ENCODE peak calls at places on chromosomes 5 and 9, in ten cellular contexts. One of them, this sample, is unnamed.

GRCh38 chr5:17365326-17365725 is 132.7 kb upstream of the TAF11L2 start:
- DNase-seq in COR-L47: peak
- DNase-seq in HTR-8/SVneo: no peak
- DNase-seq in EL: no peak
- DNase-seq in ureter: no peak
- DNase-seq in HT1080: no peak
- DNase-seq in BE2C: no peak
- DNase-seq in NCI-H1417: peak
- DNase-seq in substantia nigra: no peak
- DNase-seq in stimulated activated CD4-positive, alpha-beta T cell treated with anti-CD3 and anti-CD28 coated beads, Interleukin-15, amount 100 ng/mL, for 24 hours: no peak
- DNase-seq in this sample: no peak

GRCh38 chr9:35748239-35748857 is 680 bp downstream of the GBA2 start:
- DNase-seq in EL: no peak
- DNase-seq in substantia nigra: peak
- DNase-seq in BE2C: no peak
- DNase-seq in HT1080: no peak
- DNase-seq in NCI-H1417: no peak
- DNase-seq in ureter: no peak
- DNase-seq in COR-L47: no peak
- DNase-seq in HTR-8/SVneo: no peak
- DNase-seq in stimulated activated CD4-positive, alpha-beta T cell treated with anti-CD3 and anti-CD28 coated beads, Interleukin-15, amount 100 ng/mL, for 24 hours: no peak
- DNase-seq in this sample: no peak

GRCh38 chr9:114779352-114779845 is 26.4 kb downstream of the TNFSF15 start:
- DNase-seq in BE2C: no peak
- DNase-seq in EL: peak
- DNase-seq in HTR-8/SVneo: no peak
- DNase-seq in COR-L47: peak
- DNase-seq in substantia nigra: no peak
- DNase-seq in stimulated activated CD4-positive, alpha-beta T cell treated with anti-CD3 and anti-CD28 coated beads, Interleukin-15, amount 100 ng/mL, for 24 hours: no peak
- DNase-seq in HT1080: peak
- DNase-seq in NCI-H1417: peak
- DNase-seq in ureter: peak
- DNase-seq in this sample: peak

GRCh38 chr5:36629729-36630128 is 23.3 kb downstream of the SLC1A3 start:
- DNase-seq in stimulated activated CD4-positive, alpha-beta T cell treated with anti-CD3 and anti-CD28 coated beads, Interleukin-15, amount 100 ng/mL, for 24 hours: no peak
- DNase-seq in NCI-H1417: no peak
- DNase-seq in HT1080: no peak
- DNase-seq in ureter: no peak
- DNase-seq in BE2C: no peak
- DNase-seq in EL: no peak
- DNase-seq in COR-L47: no peak
- DNase-seq in HTR-8/SVneo: no peak
- DNase-seq in substantia nigra: no peak
- DNase-seq in this sample: no peak

GRCh38 chr9:221989-222776 is 7.5 kb downstream of the DOCK8 start:
- DNase-seq in ureter: no peak
- DNase-seq in EL: no peak
- DNase-seq in HTR-8/SVneo: no peak
- DNase-seq in stimulated activated CD4-positive, alpha-beta T cell treated with anti-CD3 and anti-CD28 coated beads, Interleukin-15, amount 100 ng/mL, for 24 hours: no peak
- DNase-seq in NCI-H1417: no peak
- DNase-seq in substantia nigra: no peak
- DNase-seq in COR-L47: no peak
- DNase-seq in HT1080: no peak
- DNase-seq in BE2C: no peak
- DNase-seq in this sample: no peak

GRCh38 chr5:124593952-124594351 is 152.5 kb downstream of the ZNF608 start:
- DNase-seq in NCI-H1417: no peak
- DNase-seq in HT1080: no peak
- DNase-seq in BE2C: no peak
- DNase-seq in HTR-8/SVneo: no peak
- DNase-seq in EL: no peak
- DNase-seq in substantia nigra: no peak
- DNase-seq in stimulated activated CD4-positive, alpha-beta T cell treated with anti-CD3 and anti-CD28 coated beads, Interleukin-15, amount 100 ng/mL, for 24 hours: no peak
- DNase-seq in COR-L47: no peak
- DNase-seq in ureter: no peak
- DNase-seq in this sample: no peak

GRCh38 chr5:54722846-54723433 is 205.4 kb downstream of the SNX18 start:
- DNase-seq in substantia nigra: no peak
- DNase-seq in stimulated activated CD4-positive, alpha-beta T cell treated with anti-CD3 and anti-CD28 coated beads, Interleukin-15, amount 100 ng/mL, for 24 hours: no peak
- DNase-seq in ureter: no peak
- DNase-seq in EL: peak
- DNase-seq in COR-L47: no peak
- DNase-seq in NCI-H1417: no peak
- DNase-seq in HT1080: no peak
- DNase-seq in HTR-8/SVneo: no peak
- DNase-seq in BE2C: no peak
- DNase-seq in this sample: no peak

GRCh38 chr5:179120951-179121666 is 60.9 kb downstream of the ZNF354C start:
- DNase-seq in COR-L47: no peak
- DNase-seq in ureter: peak
- DNase-seq in BE2C: no peak
- DNase-seq in stimulated activated CD4-positive, alpha-beta T cell treated with anti-CD3 and anti-CD28 coated beads, Interleukin-15, amount 100 ng/mL, for 24 hours: no peak
- DNase-seq in HT1080: no peak
- DNase-seq in EL: no peak
- DNase-seq in NCI-H1417: no peak
- DNase-seq in HTR-8/SVneo: no peak
- DNase-seq in substantia nigra: no peak
- DNase-seq in this sample: no peak

GRCh38 chr5:124444147-124444775 is 302.2 kb downstream of the ZNF608 start:
- DNase-seq in EL: no peak
- DNase-seq in COR-L47: no peak
- DNase-seq in substantia nigra: no peak
- DNase-seq in stimulated activated CD4-positive, alpha-beta T cell treated with anti-CD3 and anti-CD28 coated beads, Interleukin-15, amount 100 ng/mL, for 24 hours: no peak
- DNase-seq in HT1080: no peak
- DNase-seq in HTR-8/SVneo: no peak
- DNase-seq in NCI-H1417: no peak
- DNase-seq in BE2C: no peak
- DNase-seq in ureter: no peak
- DNase-seq in this sample: no peak

GRCh38 chr5:173412566-173412965 is 84.4 kb upstream of the STC2 start:
- DNase-seq in HTR-8/SVneo: no peak
- DNase-seq in ureter: no peak
- DNase-seq in COR-L47: no peak
- DNase-seq in substantia nigra: peak
- DNase-seq in NCI-H1417: no peak
- DNase-seq in stimulated activated CD4-positive, alpha-beta T cell treated with anti-CD3 and anti-CD28 coated beads, Interleukin-15, amount 100 ng/mL, for 24 hours: no peak
- DNase-seq in EL: peak
- DNase-seq in HT1080: peak
- DNase-seq in BE2C: no peak
- DNase-seq in this sample: no peak

GRCh38 chr5:179871506-179871905 is 12.9 kb upstream of the MRNIP start:
- DNase-seq in stimulated activated CD4-positive, alpha-beta T cell treated with anti-CD3 and anti-CD28 coated beads, Interleukin-15, amount 100 ng/mL, for 24 hours: no peak
- DNase-seq in HTR-8/SVneo: no peak
- DNase-seq in HT1080: no peak
- DNase-seq in ureter: no peak
- DNase-seq in EL: no peak
- DNase-seq in substantia nigra: no peak
- DNase-seq in NCI-H1417: no peak
- DNase-seq in BE2C: no peak
- DNase-seq in COR-L47: no peak
- DNase-seq in this sample: no peak

GRCh38 chr5:127187711-127188110 is 102.9 kb upstream of the MEGF10 start:
- DNase-seq in stimulated activated CD4-positive, alpha-beta T cell treated with anti-CD3 and anti-CD28 coated beads, Interleukin-15, amount 100 ng/mL, for 24 hours: no peak
- DNase-seq in COR-L47: no peak
- DNase-seq in substantia nigra: no peak
- DNase-seq in NCI-H1417: no peak
- DNase-seq in BE2C: no peak
- DNase-seq in HTR-8/SVneo: no peak
- DNase-seq in ureter: no peak
- DNase-seq in HT1080: no peak
- DNase-seq in EL: peak
- DNase-seq in this sample: no peak

GRCh38 chr5:65485405-65485804 is 3.7 kb upstream of the ADAMTS6 start:
- DNase-seq in stimulated activated CD4-positive, alpha-beta T cell treated with anti-CD3 and anti-CD28 coated beads, Interleukin-15, amount 100 ng/mL, for 24 hours: no peak
- DNase-seq in ureter: no peak
- DNase-seq in EL: no peak
- DNase-seq in NCI-H1417: no peak
- DNase-seq in BE2C: no peak
- DNase-seq in HT1080: no peak
- DNase-seq in HTR-8/SVneo: no peak
- DNase-seq in substantia nigra: no peak
- DNase-seq in COR-L47: no peak
- DNase-seq in this sample: no peak

GRCh38 chr9:16267336-16268036 is 603.0 kb downstream of the BNC2 start:
- DNase-seq in HTR-8/SVneo: no peak
- DNase-seq in EL: peak
- DNase-seq in ureter: no peak
- DNase-seq in COR-L47: no peak
- DNase-seq in stimulated activated CD4-positive, alpha-beta T cell treated with anti-CD3 and anti-CD28 coated beads, Interleukin-15, amount 100 ng/mL, for 24 hours: no peak
- DNase-seq in BE2C: peak
- DNase-seq in NCI-H1417: no peak
- DNase-seq in HT1080: peak
- DNase-seq in substantia nigra: no peak
- DNase-seq in this sample: peak

GRCh38 chr5:181190711-181191525 is 14.1 kb downstream of the TRIM7 start:
- DNase-seq in BE2C: peak
- DNase-seq in HT1080: no peak
- DNase-seq in HTR-8/SVneo: no peak
- DNase-seq in substantia nigra: no peak
- DNase-seq in NCI-H1417: no peak
- DNase-seq in ureter: peak
- DNase-seq in COR-L47: no peak
- DNase-seq in stimulated activated CD4-positive, alpha-beta T cell treated with anti-CD3 and anti-CD28 coated beads, Interleukin-15, amount 100 ng/mL, for 24 hours: peak
- DNase-seq in EL: peak
- DNase-seq in this sample: peak

GRCh38 chr9:6160579-6160978 is 55.0 kb upstream of the IL33 start:
- DNase-seq in stimulated activated CD4-positive, alpha-beta T cell treated with anti-CD3 and anti-CD28 coated beads, Interleukin-15, amount 100 ng/mL, for 24 hours: no peak
- DNase-seq in COR-L47: no peak
- DNase-seq in substantia nigra: no peak
- DNase-seq in NCI-H1417: no peak
- DNase-seq in EL: no peak
- DNase-seq in HTR-8/SVneo: no peak
- DNase-seq in HT1080: no peak
- DNase-seq in ureter: no peak
- DNase-seq in BE2C: no peak
- DNase-seq in this sample: no peak

GRCh38 chr5:77972545-77973252 is 196.6 kb upstream of the TBCA start:
- DNase-seq in NCI-H1417: peak
- DNase-seq in stimulated activated CD4-positive, alpha-beta T cell treated with anti-CD3 and anti-CD28 coated beads, Interleukin-15, amount 100 ng/mL, for 24 hours: peak
- DNase-seq in HT1080: no peak
- DNase-seq in BE2C: peak
- DNase-seq in substantia nigra: no peak
- DNase-seq in EL: peak
- DNase-seq in HTR-8/SVneo: no peak
- DNase-seq in ureter: no peak
- DNase-seq in COR-L47: no peak
- DNase-seq in this sample: no peak

GRCh38 chr9:7149258-7149657 is 391.5 kb downstream of the KDM4C start:
- DNase-seq in COR-L47: no peak
- DNase-seq in EL: no peak
- DNase-seq in substantia nigra: no peak
- DNase-seq in NCI-H1417: no peak
- DNase-seq in BE2C: no peak
- DNase-seq in ureter: no peak
- DNase-seq in HTR-8/SVneo: no peak
- DNase-seq in stimulated activated CD4-positive, alpha-beta T cell treated with anti-CD3 and anti-CD28 coated beads, Interleukin-15, amount 100 ng/mL, for 24 hours: no peak
- DNase-seq in HT1080: no peak
- DNase-seq in this sample: no peak

GRCh38 chr5:129771058-129771838 is 23.4 kb downstream of the MINAR2 start:
- DNase-seq in HT1080: peak
- DNase-seq in COR-L47: peak
- DNase-seq in NCI-H1417: peak
- DNase-seq in stimulated activated CD4-positive, alpha-beta T cell treated with anti-CD3 and anti-CD28 coated beads, Interleukin-15, amount 100 ng/mL, for 24 hours: peak
- DNase-seq in ureter: peak
- DNase-seq in BE2C: peak
- DNase-seq in substantia nigra: peak
- DNase-seq in HTR-8/SVneo: peak
- DNase-seq in EL: peak
- DNase-seq in this sample: peak

GRCh38 chr9:91151014-91151740 is 210.5 kb downstream of the AUH start:
- DNase-seq in substantia nigra: no peak
- DNase-seq in HT1080: peak
- DNase-seq in HTR-8/SVneo: no peak
- DNase-seq in EL: peak
- DNase-seq in ureter: no peak
- DNase-seq in COR-L47: no peak
- DNase-seq in BE2C: no peak
- DNase-seq in NCI-H1417: no peak
- DNase-seq in stimulated activated CD4-positive, alpha-beta T cell treated with anti-CD3 and anti-CD28 coated beads, Interleukin-15, amount 100 ng/mL, for 24 hours: peak
- DNase-seq in this sample: peak

GRCh38 chr5:72210913-72211670 is 103.8 kb downstream of the MAP1B start:
- DNase-seq in HT1080: peak
- DNase-seq in substantia nigra: no peak
- DNase-seq in stimulated activated CD4-positive, alpha-beta T cell treated with anti-CD3 and anti-CD28 coated beads, Interleukin-15, amount 100 ng/mL, for 24 hours: no peak
- DNase-seq in HTR-8/SVneo: peak
- DNase-seq in COR-L47: no peak
- DNase-seq in NCI-H1417: no peak
- DNase-seq in ureter: peak
- DNase-seq in EL: peak
- DNase-seq in BE2C: peak
- DNase-seq in this sample: peak

GRCh38 chr5:124745367-124746251 is 830 bp downstream of the ZNF608 start:
- DNase-seq in BE2C: no peak
- DNase-seq in HTR-8/SVneo: no peak
- DNase-seq in EL: no peak
- DNase-seq in HT1080: no peak
- DNase-seq in ureter: no peak
- DNase-seq in NCI-H1417: peak
- DNase-seq in COR-L47: no peak
- DNase-seq in stimulated activated CD4-positive, alpha-beta T cell treated with anti-CD3 and anti-CD28 coated beads, Interleukin-15, amount 100 ng/mL, for 24 hours: no peak
- DNase-seq in substantia nigra: no peak
- DNase-seq in this sample: peak

GRCh38 chr5:128227984-128228383 is 144.4 kb downstream of the SLC12A2 start:
- DNase-seq in substantia nigra: no peak
- DNase-seq in COR-L47: no peak
- DNase-seq in HT1080: peak
- DNase-seq in stimulated activated CD4-positive, alpha-beta T cell treated with anti-CD3 and anti-CD28 coated beads, Interleukin-15, amount 100 ng/mL, for 24 hours: no peak
- DNase-seq in ureter: no peak
- DNase-seq in EL: peak
- DNase-seq in BE2C: no peak
- DNase-seq in NCI-H1417: no peak
- DNase-seq in HTR-8/SVneo: peak
- DNase-seq in this sample: peak

GRCh38 chr9:8800196-8800595 is 1000.6 kb upstream of the DMAC1 start:
- DNase-seq in stimulated activated CD4-positive, alpha-beta T cell treated with anti-CD3 and anti-CD28 coated beads, Interleukin-15, amount 100 ng/mL, for 24 hours: no peak
- DNase-seq in HT1080: no peak
- DNase-seq in COR-L47: no peak
- DNase-seq in substantia nigra: no peak
- DNase-seq in EL: no peak
- DNase-seq in ureter: no peak
- DNase-seq in BE2C: no peak
- DNase-seq in NCI-H1417: no peak
- DNase-seq in HTR-8/SVneo: no peak
- DNase-seq in this sample: no peak

GRCh38 chr9:20620658-20621552 is 1.4 kb downstream of the MLLT3 start:
- DNase-seq in BE2C: peak
- DNase-seq in EL: peak
- DNase-seq in HT1080: no peak
- DNase-seq in COR-L47: peak
- DNase-seq in HTR-8/SVneo: no peak
- DNase-seq in substantia nigra: peak
- DNase-seq in ureter: peak
- DNase-seq in NCI-H1417: peak
- DNase-seq in stimulated activated CD4-positive, alpha-beta T cell treated with anti-CD3 and anti-CD28 coated beads, Interleukin-15, amount 100 ng/mL, for 24 hours: peak
- DNase-seq in this sample: peak

GRCh38 chr5:77008413-77008812 is 21.8 kb upstream of the AGGF1 start:
- DNase-seq in HT1080: no peak
- DNase-seq in stimulated activated CD4-positive, alpha-beta T cell treated with anti-CD3 and anti-CD28 coated beads, Interleukin-15, amount 100 ng/mL, for 24 hours: no peak
- DNase-seq in BE2C: peak
- DNase-seq in substantia nigra: no peak
- DNase-seq in NCI-H1417: no peak
- DNase-seq in COR-L47: no peak
- DNase-seq in HTR-8/SVneo: no peak
- DNase-seq in EL: no peak
- DNase-seq in ureter: no peak
- DNase-seq in this sample: no peak

GRCh38 chr5:73418244-73418691 is 30.3 kb downstream of the FOXD1 start:
- DNase-seq in ureter: no peak
- DNase-seq in NCI-H1417: no peak
- DNase-seq in stimulated activated CD4-positive, alpha-beta T cell treated with anti-CD3 and anti-CD28 coated beads, Interleukin-15, amount 100 ng/mL, for 24 hours: peak
- DNase-seq in COR-L47: no peak
- DNase-seq in EL: no peak
- DNase-seq in HTR-8/SVneo: no peak
- DNase-seq in substantia nigra: peak
- DNase-seq in BE2C: no peak
- DNase-seq in HT1080: no peak
- DNase-seq in this sample: no peak